ENCODE peak calls at places on chromosomes 16 and 17, in eight cellular contexts. One of them, this sample, is unnamed.

GRCh38 chr16:68379472-68380347 is 68.6 kb downstream of the SMPD3 start:
- DNase-seq in body of pancreas: no peak
- DNase-seq in COR-L47: no peak
- DNase-seq in C1 segment of cervical spinal cord: no peak
- DNase-seq in LHCN-M2: no peak
- DNase-seq in stimulated activated CD4-positive, alpha-beta T cell treated with anti-CD3 and anti-CD28 coated beads, Interleukin-2, amount 100 ng/mL, for 48 hours: no peak
- DNase-seq in mammary epithelial cell: no peak
- DNase-seq in neuronal stem cell: no peak
- DNase-seq in this sample: no peak

GRCh38 chr16:68486671-68487495 is 38.6 kb upstream of the SMPD3 start:
- DNase-seq in body of pancreas: no peak
- DNase-seq in C1 segment of cervical spinal cord: no peak
- DNase-seq in COR-L47: peak
- DNase-seq in mammary epithelial cell: no peak
- DNase-seq in neuronal stem cell: no peak
- DNase-seq in LHCN-M2: no peak
- DNase-seq in stimulated activated CD4-positive, alpha-beta T cell treated with anti-CD3 and anti-CD28 coated beads, Interleukin-2, amount 100 ng/mL, for 48 hours: no peak
- DNase-seq in this sample: no peak

GRCh38 chr16:47873434-47873833 is 282.4 kb downstream of the ABCC12 start:
- DNase-seq in C1 segment of cervical spinal cord: no peak
- DNase-seq in LHCN-M2: peak
- DNase-seq in stimulated activated CD4-positive, alpha-beta T cell treated with anti-CD3 and anti-CD28 coated beads, Interleukin-2, amount 100 ng/mL, for 48 hours: no peak
- DNase-seq in neuronal stem cell: no peak
- DNase-seq in COR-L47: no peak
- DNase-seq in mammary epithelial cell: no peak
- DNase-seq in body of pancreas: no peak
- DNase-seq in this sample: no peak

GRCh38 chr16:68116256-68116853 is 31.2 kb downstream of the NFATC3 start:
- DNase-seq in mammary epithelial cell: peak
- DNase-seq in LHCN-M2: peak
- DNase-seq in neuronal stem cell: no peak
- DNase-seq in body of pancreas: no peak
- DNase-seq in C1 segment of cervical spinal cord: no peak
- DNase-seq in COR-L47: peak
- DNase-seq in stimulated activated CD4-positive, alpha-beta T cell treated with anti-CD3 and anti-CD28 coated beads, Interleukin-2, amount 100 ng/mL, for 48 hours: no peak
- DNase-seq in this sample: no peak

GRCh38 chr16:86630471-86630870 is 52.1 kb downstream of the FOXL1 start:
- DNase-seq in LHCN-M2: no peak
- DNase-seq in mammary epithelial cell: no peak
- DNase-seq in neuronal stem cell: no peak
- DNase-seq in body of pancreas: no peak
- DNase-seq in stimulated activated CD4-positive, alpha-beta T cell treated with anti-CD3 and anti-CD28 coated beads, Interleukin-2, amount 100 ng/mL, for 48 hours: no peak
- DNase-seq in C1 segment of cervical spinal cord: no peak
- DNase-seq in COR-L47: no peak
- DNase-seq in this sample: no peak

GRCh38 chr16:4640572-4641305 is 16.1 kb downstream of the MGRN1 start:
- DNase-seq in C1 segment of cervical spinal cord: no peak
- DNase-seq in body of pancreas: no peak
- DNase-seq in LHCN-M2: no peak
- DNase-seq in neuronal stem cell: no peak
- DNase-seq in stimulated activated CD4-positive, alpha-beta T cell treated with anti-CD3 and anti-CD28 coated beads, Interleukin-2, amount 100 ng/mL, for 48 hours: no peak
- DNase-seq in COR-L47: no peak
- DNase-seq in mammary epithelial cell: no peak
- DNase-seq in this sample: no peak

GRCh38 chr16:47392114-47392513 is 68.7 kb downstream of the ITFG1 start:
- DNase-seq in body of pancreas: no peak
- DNase-seq in neuronal stem cell: no peak
- DNase-seq in LHCN-M2: peak
- DNase-seq in C1 segment of cervical spinal cord: no peak
- DNase-seq in COR-L47: no peak
- DNase-seq in stimulated activated CD4-positive, alpha-beta T cell treated with anti-CD3 and anti-CD28 coated beads, Interleukin-2, amount 100 ng/mL, for 48 hours: no peak
- DNase-seq in mammary epithelial cell: peak
- DNase-seq in this sample: no peak

GRCh38 chr16:61277849-61278248 is 758.4 kb downstream of the CDH8 start:
- DNase-seq in neuronal stem cell: no peak
- DNase-seq in mammary epithelial cell: no peak
- DNase-seq in stimulated activated CD4-positive, alpha-beta T cell treated with anti-CD3 and anti-CD28 coated beads, Interleukin-2, amount 100 ng/mL, for 48 hours: no peak
- DNase-seq in COR-L47: no peak
- DNase-seq in body of pancreas: no peak
- DNase-seq in LHCN-M2: no peak
- DNase-seq in C1 segment of cervical spinal cord: no peak
- DNase-seq in this sample: no peak

GRCh38 chr17:8016632-8017424 is 14.4 kb downstream of the GUCY2D start:
- DNase-seq in body of pancreas: peak
- DNase-seq in C1 segment of cervical spinal cord: no peak
- DNase-seq in stimulated activated CD4-positive, alpha-beta T cell treated with anti-CD3 and anti-CD28 coated beads, Interleukin-2, amount 100 ng/mL, for 48 hours: peak
- DNase-seq in COR-L47: no peak
- DNase-seq in neuronal stem cell: peak
- DNase-seq in LHCN-M2: peak
- DNase-seq in mammary epithelial cell: no peak
- DNase-seq in this sample: peak

GRCh38 chr16:80081851-80082250 is 458.9 kb upstream of the DYNLRB2 start:
- DNase-seq in mammary epithelial cell: no peak
- DNase-seq in COR-L47: no peak
- DNase-seq in body of pancreas: no peak
- DNase-seq in neuronal stem cell: no peak
- DNase-seq in LHCN-M2: no peak
- DNase-seq in stimulated activated CD4-positive, alpha-beta T cell treated with anti-CD3 and anti-CD28 coated beads, Interleukin-2, amount 100 ng/mL, for 48 hours: no peak
- DNase-seq in C1 segment of cervical spinal cord: no peak
- DNase-seq in this sample: no peak

GRCh38 chr16:27154573-27155521 is 48.5 kb upstream of the KDM8 start:
- DNase-seq in body of pancreas: peak
- DNase-seq in COR-L47: no peak
- DNase-seq in neuronal stem cell: peak
- DNase-seq in LHCN-M2: peak
- DNase-seq in mammary epithelial cell: peak
- DNase-seq in stimulated activated CD4-positive, alpha-beta T cell treated with anti-CD3 and anti-CD28 coated beads, Interleukin-2, amount 100 ng/mL, for 48 hours: peak
- DNase-seq in C1 segment of cervical spinal cord: no peak
- DNase-seq in this sample: peak

GRCh38 chr17:7523033-7523432 is 25.8 kb upstream of the TNFSF12 start:
- DNase-seq in stimulated activated CD4-positive, alpha-beta T cell treated with anti-CD3 and anti-CD28 coated beads, Interleukin-2, amount 100 ng/mL, for 48 hours: peak
- DNase-seq in body of pancreas: peak
- DNase-seq in mammary epithelial cell: no peak
- DNase-seq in C1 segment of cervical spinal cord: no peak
- DNase-seq in neuronal stem cell: no peak
- DNase-seq in LHCN-M2: no peak
- DNase-seq in COR-L47: no peak
- DNase-seq in this sample: peak

GRCh38 chr17:8007836-8008235 is 5.4 kb downstream of the GUCY2D start:
- DNase-seq in LHCN-M2: no peak
- DNase-seq in neuronal stem cell: no peak
- DNase-seq in COR-L47: no peak
- DNase-seq in stimulated activated CD4-positive, alpha-beta T cell treated with anti-CD3 and anti-CD28 coated beads, Interleukin-2, amount 100 ng/mL, for 48 hours: no peak
- DNase-seq in mammary epithelial cell: no peak
- DNase-seq in C1 segment of cervical spinal cord: no peak
- DNase-seq in body of pancreas: no peak
- DNase-seq in this sample: no peak

This sample was measured in neural crest cell.